ENCODE peak calls at places on chromosome 19, in ten cellular contexts. L is stimulated activated CD4-positive, alpha-beta T cell treated with anti-CD3 and anti-CD28 coated beads, Interleukin-15, amount 100 ng/mL, for 1 hour; T is posterior cingulate gyrus; O is GM18507; P is NCI-H1105; D is cardiac fibroblast; X is RKO; K is kidney epithelial cell; S is activated CD4-positive, alpha-beta T cell treated with anti-CD3 and anti-CD28 coated beads, Interleukin-2, amount 50 U/mL, for 24 hours; M is ascending aorta. U is an unnamed sample.

GRCh38 chr19:17526922-17527321 is 15.5 kb downstream of the PGLS start:
- DNase-seq in L (no peak), T (no peak), O (no peak), P (no peak), D (no peak), X (no peak), K (no peak), S (no peak), M (no peak), U (no peak)

GRCh38 chr19:43318796-43319314 is 34.6 kb upstream of the CD177 start:
- DNase-seq in L (no peak), T (no peak), O (no peak), P (no peak), D (no peak), X (no peak), K (no peak), S (no peak), M (no peak), U (no peak)

GRCh38 chr19:1608414-1609391 is 3.4 kb upstream of the UQCR11 start:
- DNase-seq in L (no peak), T (no peak), O (no peak), P (no peak), D (no peak), X (no peak), K (no peak), S (peak), M (no peak), U (no peak)

GRCh38 chr19:342801-343421 is 1.7 kb downstream of the MIER2 start:
- DNase-seq in L (no peak), T (no peak), O (no peak), P (no peak), D (peak), X (peak), K (peak), S (no peak), M (peak), U (peak)

GRCh38 chr19:49441960-49442350 is 628 bp upstream of the SLC17A7 start:
- DNase-seq in L (no peak), T (no peak), O (no peak), P (no peak), D (no peak), X (no peak), K (no peak), S (no peak), M (no peak), U (no peak)

GRCh38 chr19:52216401-52216800 is 26.5 kb downstream of the PPP2R1A start:
- DNase-seq in L (no peak), T (no peak), O (no peak), P (no peak), D (no peak), X (no peak), K (no peak), S (no peak), M (no peak), U (no peak)

GRCh38 chr19:588758-589692 is 656 bp upstream of the HCN2 start:
- DNase-seq in L (no peak), T (no peak), O (no peak), P (peak), D (no peak), X (no peak), K (no peak), S (no peak), M (no peak), U (no peak)

GRCh38 chr19:11378319-11379189 is 4.1 kb downstream of the SWSAP1 start:
- DNase-seq in L (no peak), T (no peak), O (no peak), P (no peak), D (peak), X (peak), K (no peak), S (no peak), M (no peak), U (no peak)

GRCh38 chr19:39588066-39588465 is 14.3 kb upstream of the LGALS13 start:
- DNase-seq in L (no peak), T (no peak), O (no peak), P (no peak), D (no peak), X (no peak), K (no peak), S (no peak), M (no peak), U (no peak)

GRCh38 chr19:41116261-41116660 is 2.0 kb downstream of the CYP2F1 start:
- DNase-seq in L (no peak), T (no peak), O (no peak), P (no peak), D (no peak), X (no peak), K (no peak), S (no peak), M (no peak), U (no peak)

GRCh38 chr19:40539070-40539469 is 37.6 kb upstream of the SHKBP1 start:
- DNase-seq in L (no peak), T (no peak), O (no peak), P (no peak), D (no peak), X (peak), K (no peak), S (no peak), M (no peak), U (no peak)

GRCh38 chr19:3266792-3267469 is 42.5 kb downstream of the CELF5 start:
- DNase-seq in L (no peak), T (no peak), O (no peak), P (no peak), D (no peak), X (no peak), K (no peak), S (no peak), M (no peak), U (no peak)

GRCh38 chr19:18001837-18002345 is 6.1 kb upstream of the ARRDC2 start:
- DNase-seq in L (no peak), T (no peak), O (no peak), P (no peak), D (no peak), X (no peak), K (no peak), S (no peak), M (no peak), U (no peak)

GRCh38 chr19:3047307-3048189 is 14.7 kb downstream of the TLE5 start:
- DNase-seq in L (peak), T (no peak), O (no peak), P (no peak), D (peak), X (no peak), K (no peak), S (peak), M (peak), U (no peak)